ENCODE peak calls at places on chromosome 13, in six cellular contexts. One of them, this sample, is unnamed.

GRCh38 chr13:51258612-51259358 is 36.6 kb downstream of the FAM124A start:
- DNase-seq in heart right ventricle: no peak
- DNase-seq in mesendoderm: peak; percentile 72
- DNase-seq in ovary: no peak
- DNase-seq in uterus: no peak
- DNase-seq in brain microvascular endothelial cell: peak; percentile 18
- DNase-seq in this sample: no peak

GRCh38 chr13:99008577-99008976 is 30.7 kb upstream of the DOCK9 start:
- DNase-seq in brain microvascular endothelial cell: no peak
- DNase-seq in heart right ventricle: no peak
- DNase-seq in ovary: no peak
- DNase-seq in mesendoderm: no peak
- DNase-seq in uterus: no peak
- DNase-seq in this sample: no peak

GRCh38 chr13:69904784-69905183 is 202.8 kb upstream of the ATXN8OS start:
- DNase-seq in ovary: no peak
- DNase-seq in uterus: no peak
- DNase-seq in brain microvascular endothelial cell: no peak
- DNase-seq in mesendoderm: no peak
- DNase-seq in heart right ventricle: no peak
- DNase-seq in this sample: no peak

GRCh38 chr13:34469212-34469983 is 472.7 kb upstream of the NBEA start:
- DNase-seq in uterus: no peak
- DNase-seq in brain microvascular endothelial cell: no peak
- DNase-seq in heart right ventricle: no peak
- DNase-seq in mesendoderm: peak; percentile 3
- DNase-seq in ovary: no peak
- DNase-seq in this sample: no peak

GRCh38 chr13:29474991-29475390 is 120.5 kb downstream of the SLC7A1 start:
- DNase-seq in uterus: no peak
- DNase-seq in heart right ventricle: no peak
- DNase-seq in mesendoderm: no peak
- DNase-seq in brain microvascular endothelial cell: peak; percentile 94
- DNase-seq in ovary: no peak
- DNase-seq in this sample: no peak

GRCh38 chr13:98483636-98484288 is 93.1 kb downstream of the STK24 start:
- DNase-seq in brain microvascular endothelial cell: no peak
- DNase-seq in uterus: no peak
- DNase-seq in ovary: no peak
- DNase-seq in heart right ventricle: no peak
- DNase-seq in mesendoderm: no peak
- DNase-seq in this sample: no peak

GRCh38 chr13:37869506-37869755 is 141 bp downstream of the TRPC4 start:
- DNase-seq in uterus: no peak
- DNase-seq in brain microvascular endothelial cell: no peak
- DNase-seq in ovary: peak; percentile 8
- DNase-seq in mesendoderm: peak; percentile 62
- DNase-seq in heart right ventricle: no peak
- DNase-seq in this sample: no peak

GRCh38 chr13:60369242-60369641 is 27.8 kb upstream of the TDRD3 start:
- DNase-seq in mesendoderm: no peak
- DNase-seq in brain microvascular endothelial cell: no peak
- DNase-seq in uterus: no peak
- DNase-seq in ovary: no peak
- DNase-seq in heart right ventricle: no peak
- DNase-seq in this sample: no peak

GRCh38 chr13:23871616-23872220 is 17.5 kb downstream of the MIPEP start:
- DNase-seq in heart right ventricle: no peak
- DNase-seq in uterus: no peak
- DNase-seq in brain microvascular endothelial cell: no peak
- DNase-seq in ovary: no peak
- DNase-seq in mesendoderm: peak; percentile 34
- DNase-seq in this sample: no peak

GRCh38 chr13:24540236-24541126 is 27.9 kb upstream of the PARP4 start:
- DNase-seq in mesendoderm: peak; percentile 72
- DNase-seq in uterus: no peak
- DNase-seq in ovary: no peak
- DNase-seq in heart right ventricle: no peak
- DNase-seq in brain microvascular endothelial cell: no peak
- DNase-seq in this sample: peak; percentile 63

GRCh38 chr13:90918551-90918950 is 428.9 kb upstream of the MIR17HG start:
- DNase-seq in ovary: no peak
- DNase-seq in heart right ventricle: no peak
- DNase-seq in uterus: no peak
- DNase-seq in mesendoderm: peak; percentile 42
- DNase-seq in brain microvascular endothelial cell: no peak
- DNase-seq in this sample: no peak

GRCh38 chr13:60699636-60700035 is 302.6 kb downstream of the TDRD3 start:
- DNase-seq in brain microvascular endothelial cell: no peak
- DNase-seq in ovary: no peak
- DNase-seq in mesendoderm: no peak
- DNase-seq in heart right ventricle: no peak
- DNase-seq in uterus: no peak
- DNase-seq in this sample: no peak

GRCh38 chr13:94431987-94432386 is 47.5 kb downstream of the DCT start:
- DNase-seq in heart right ventricle: no peak
- DNase-seq in ovary: no peak
- DNase-seq in brain microvascular endothelial cell: no peak
- DNase-seq in mesendoderm: no peak
- DNase-seq in uterus: no peak
- DNase-seq in this sample: no peak

GRCh38 chr13:109203587-109203986 is 574.2 kb downstream of the MYO16 start:
- DNase-seq in brain microvascular endothelial cell: no peak
- DNase-seq in mesendoderm: no peak
- DNase-seq in ovary: no peak
- DNase-seq in uterus: no peak
- DNase-seq in heart right ventricle: no peak
- DNase-seq in this sample: no peak
- H3K27ac ChIP-seq in brain microvascular endothelial cell: no peak overlapping the region
- H3K27ac ChIP-seq in mesendoderm: no peak overlapping the region
- H3K27ac ChIP-seq in ovary: no peak overlapping the region
- H3K27ac ChIP-seq in uterus: no peak overlapping the region
- H3K27ac ChIP-seq in heart right ventricle: no peak overlapping the region
- H3K27ac ChIP-seq in this sample: no peak overlapping the region

GRCh38 chr13:66992683-66993082 is 237.5 kb downstream of the PCDH9 start:
- DNase-seq in uterus: no peak
- DNase-seq in brain microvascular endothelial cell: no peak
- DNase-seq in heart right ventricle: no peak
- DNase-seq in ovary: no peak
- DNase-seq in mesendoderm: no peak
- DNase-seq in this sample: no peak

GRCh38 chr13:66992183-66992582 is 238.0 kb downstream of the PCDH9 start:
- DNase-seq in brain microvascular endothelial cell: peak; percentile 56
- DNase-seq in ovary: no peak
- DNase-seq in uterus: no peak
- DNase-seq in heart right ventricle: no peak
- DNase-seq in mesendoderm: no peak
- DNase-seq in this sample: no peak

GRCh38 chr13:66995366-66995663 is 234.8 kb downstream of the PCDH9 start:
- DNase-seq in uterus: no peak
- DNase-seq in ovary: no peak
- DNase-seq in mesendoderm: no peak
- DNase-seq in brain microvascular endothelial cell: no peak
- DNase-seq in heart right ventricle: no peak
- DNase-seq in this sample: no peak

GRCh38 chr13:66994498-66995365 is 235.4 kb downstream of the PCDH9 start:
- DNase-seq in mesendoderm: no peak
- DNase-seq in ovary: no peak
- DNase-seq in brain microvascular endothelial cell: no peak
- DNase-seq in uterus: no peak
- DNase-seq in heart right ventricle: no peak
- DNase-seq in this sample: no peak

DNA sequence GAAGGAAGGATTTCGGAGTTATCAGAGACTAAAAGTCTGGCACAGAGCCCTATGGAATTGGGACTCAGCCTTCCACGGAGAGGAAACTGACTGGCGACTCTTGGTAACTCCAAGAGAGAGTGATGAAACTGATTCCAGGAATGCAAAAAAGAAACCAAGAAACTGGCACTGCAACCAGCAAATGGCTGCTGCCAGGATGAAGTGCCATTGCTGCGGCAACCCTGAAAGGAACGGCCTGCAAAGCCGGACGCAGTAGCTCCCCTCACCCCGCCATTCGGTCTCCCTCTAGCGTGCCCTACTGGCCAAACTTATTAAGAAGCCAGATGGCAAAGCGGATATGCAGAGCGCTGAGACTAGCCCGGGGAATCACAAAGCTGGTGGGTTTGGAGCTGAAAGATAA is 236.0 kb downstream of the PCDH9 start:
- DNase-seq in uterus: no peak
- DNase-seq in mesendoderm: peak; percentile 90
- DNase-seq in brain microvascular endothelial cell: peak; percentile 61
- DNase-seq in heart right ventricle: peak; percentile 50
- DNase-seq in ovary: no peak
- DNase-seq in this sample: peak; percentile 68
- H3K27ac ChIP-seq in uterus: no peak overlapping the region
- H3K27ac ChIP-seq in mesendoderm: no peak overlapping the region
- H3K27ac ChIP-seq in brain microvascular endothelial cell: no peak overlapping the region
- H3K27ac ChIP-seq in heart right ventricle: no peak overlapping the region
- H3K27ac ChIP-seq in ovary: no peak overlapping the region
- H3K27ac ChIP-seq in this sample: no peak overlapping the region

GRCh38 chr13:112984501-112984900 is 15.5 kb downstream of the MCF2L start:
- DNase-seq in ovary: no peak
- DNase-seq in mesendoderm: no peak
- DNase-seq in uterus: no peak
- DNase-seq in heart right ventricle: no peak
- DNase-seq in brain microvascular endothelial cell: no peak
- DNase-seq in this sample: no peak

GRCh38 chr13:112983428-112984196 is 14.6 kb downstream of the MCF2L start:
- DNase-seq in heart right ventricle: peak; percentile 54
- DNase-seq in brain microvascular endothelial cell: no peak
- DNase-seq in uterus: no peak
- DNase-seq in mesendoderm: no peak
- DNase-seq in ovary: no peak
- DNase-seq in this sample: no peak

GRCh38 chr13:112981361-112981905 is 12.4 kb downstream of the MCF2L start:
- DNase-seq in ovary: no peak
- DNase-seq in uterus: no peak
- DNase-seq in heart right ventricle: no peak
- DNase-seq in brain microvascular endothelial cell: no peak
- DNase-seq in mesendoderm: no peak
- DNase-seq in this sample: no peak

GRCh38 chr13:112982281-112983041 is 13.4 kb downstream of the MCF2L start:
- DNase-seq in mesendoderm: no peak
- DNase-seq in ovary: no peak
- DNase-seq in heart right ventricle: no peak
- DNase-seq in uterus: no peak
- DNase-seq in brain microvascular endothelial cell: no peak
- DNase-seq in this sample: no peak

DNA sequence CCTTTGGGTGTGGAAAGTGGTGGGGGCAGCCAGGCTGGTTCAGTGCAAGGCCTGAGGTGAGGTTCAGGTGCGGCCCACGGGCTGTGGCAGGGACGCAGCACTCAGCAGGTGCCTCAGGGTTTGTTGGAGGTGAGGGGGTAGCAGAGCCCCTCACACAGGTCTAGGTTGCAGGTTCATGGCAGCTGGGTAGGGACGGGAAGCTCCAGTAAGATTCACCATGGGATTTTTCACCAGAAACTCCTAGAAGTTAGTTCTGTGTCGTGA is 14.0 kb downstream of the MCF2L start:
- DNase-seq in brain microvascular endothelial cell: no peak
- DNase-seq in ovary: no peak
- DNase-seq in mesendoderm: no peak
- DNase-seq in uterus: no peak
- DNase-seq in heart right ventricle: no peak
- DNase-seq in this sample: no peak
- H3K27ac ChIP-seq in brain microvascular endothelial cell: no peak overlapping the region
- H3K27ac ChIP-seq in ovary: no peak overlapping the region
- H3K27ac ChIP-seq in mesendoderm: no peak overlapping the region
- H3K27ac ChIP-seq in uterus: peak overlapping the region; percentile 31
- H3K27ac ChIP-seq in heart right ventricle: peak overlapping the region; percentile 95
- H3K27ac ChIP-seq in this sample: no peak overlapping the region

DNA sequence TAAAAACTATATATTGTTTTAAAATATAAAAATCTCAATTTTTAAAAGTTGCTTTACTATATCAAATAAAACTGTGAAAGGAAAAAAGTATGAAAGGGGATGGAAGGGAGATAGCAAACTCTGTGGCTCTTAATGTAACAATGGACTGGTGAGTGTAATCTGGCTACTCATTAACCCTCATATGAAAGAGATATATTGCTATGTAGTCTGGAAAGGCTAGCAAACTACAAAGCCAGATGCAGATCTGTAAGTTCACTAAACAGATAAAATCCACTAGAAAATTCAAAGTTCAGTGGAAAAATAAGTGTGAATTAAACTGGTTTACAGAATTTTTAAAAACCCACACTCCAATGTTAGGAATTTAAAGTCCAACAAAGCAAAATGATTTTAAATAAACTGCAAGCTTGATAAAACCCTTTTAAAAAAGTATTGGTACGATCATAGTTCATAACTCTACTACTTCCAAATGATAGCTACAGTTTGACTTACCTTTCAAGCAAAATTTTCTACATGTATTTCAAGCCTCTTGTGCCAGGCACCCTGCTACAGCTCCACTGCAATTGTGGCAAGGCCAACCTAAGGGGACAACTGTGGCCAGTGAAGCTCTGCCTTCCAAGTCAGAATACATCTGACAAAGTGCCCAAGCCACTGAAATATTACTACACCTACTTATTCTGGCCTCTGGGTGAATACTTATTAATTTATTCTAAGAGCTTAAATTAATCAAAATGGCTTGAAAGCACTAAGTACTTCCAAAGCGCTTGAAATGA is 647 bp upstream of the ELF1 start:
- DNase-seq in ovary: no peak
- DNase-seq in mesendoderm: peak; percentile 45
- DNase-seq in uterus: no peak
- DNase-seq in brain microvascular endothelial cell: no peak
- DNase-seq in heart right ventricle: no peak
- DNase-seq in this sample: peak; percentile 14
- H3K27ac ChIP-seq in ovary: peak overlapping the region; percentile 75
- H3K27ac ChIP-seq in mesendoderm: peak overlapping the region; percentile 27
- H3K27ac ChIP-seq in uterus: peak overlapping the region; percentile 74
- H3K27ac ChIP-seq in brain microvascular endothelial cell: no peak overlapping the region
- H3K27ac ChIP-seq in heart right ventricle: no peak overlapping the region
- H3K27ac ChIP-seq in this sample: peak overlapping the region; percentile 20

DNA sequence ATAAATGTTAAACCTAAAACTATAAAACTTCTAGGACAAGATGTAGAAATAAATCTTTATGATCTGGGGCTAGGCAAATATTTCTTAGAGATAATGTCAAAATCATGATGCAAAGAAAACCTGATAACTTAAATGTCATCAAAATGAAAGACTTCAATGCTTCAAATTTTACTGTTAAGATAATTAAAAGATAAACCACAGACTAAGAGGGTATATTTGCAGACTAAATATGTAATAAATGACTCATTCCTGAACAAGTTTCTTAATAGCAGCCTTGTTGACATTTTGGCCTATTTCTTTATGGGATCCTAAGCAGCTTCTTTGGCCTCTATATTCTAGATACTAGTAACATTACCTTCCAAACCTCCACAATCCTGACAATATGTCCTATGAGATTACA is 2878.3 kb upstream of the PCDH20 start:
- DNase-seq in uterus: no peak
- DNase-seq in brain microvascular endothelial cell: no peak
- DNase-seq in ovary: no peak
- DNase-seq in mesendoderm: no peak
- DNase-seq in heart right ventricle: no peak
- DNase-seq in this sample: no peak
- H3K27ac ChIP-seq in uterus: no peak overlapping the region
- H3K27ac ChIP-seq in brain microvascular endothelial cell: no peak overlapping the region
- H3K27ac ChIP-seq in ovary: no peak overlapping the region
- H3K27ac ChIP-seq in mesendoderm: no peak overlapping the region
- H3K27ac ChIP-seq in heart right ventricle: no peak overlapping the region
- H3K27ac ChIP-seq in this sample: no peak overlapping the region